ENCODE peak calls at places on chromosome 18, in four cellular contexts. G is stimulated activated naive CD4-positive, alpha-beta T cell; E is immature natural killer cell; K is anterior cingulate cortex. M is an unnamed sample.

GRCh38 chr18:670456-670996 is 13.1 kb downstream of the TYMS start:
- DNase-seq in G (no peak), E (no peak), K (no peak), M (no peak)

GRCh38 chr18:4360221-4360715 is 94.8 kb downstream of the DLGAP1 start:
- DNase-seq in G (no peak), E (no peak), K (no peak), M (no peak)

GRCh38 chr18:75276813-75277628 is 66.4 kb downstream of the TSHZ1 start:
- DNase-seq in G (no peak), E (no peak), K (no peak), M (no peak)

GRCh38 chr18:79617521-79618500 is 61.8 kb upstream of the CTDP1 start:
- DNase-seq in G (no peak), E (no peak), K (no peak), M (no peak)

GRCh38 chr18:68861365-68861764 is 63.5 kb downstream of the CCDC102B start:
- DNase-seq in G (no peak), E (no peak), K (no peak), M (no peak)

GRCh38 chr18:12321331-12321730 is 13.3 kb downstream of the TUBB6 start:
- DNase-seq in G (no peak), E (no peak), K (no peak), M (no peak)

GRCh38 chr18:76544511-76545350 is 49.7 kb upstream of the ZNF516 start:
- DNase-seq in G (no peak), E (no peak), K (no peak), M (no peak)

GRCh38 chr18:13885009-13885408 is 30.3 kb downstream of the MC2R start:
- DNase-seq in G (no peak), E (no peak), K (no peak), M (no peak)

GRCh38 chr18:8849696-8850095 is 144.3 kb downstream of the MTCL1 start:
- DNase-seq in G (no peak), E (no peak), K (no peak), M (no peak)

GRCh38 chr18:29840101-29840500 is 1202.4 kb downstream of the DSC3 start:
- DNase-seq in G (no peak), E (no peak), K (no peak), M (no peak)

GRCh38 chr18:74248189-74248975 is 43.4 kb downstream of the CYB5A start:
- DNase-seq in G (no peak), E (no peak), K (no peak), M (no peak)

GRCh38 chr18:76592981-76593381 is 97.9 kb upstream of the ZNF516 start:
- DNase-seq in G (no peak), E (no peak), K (no peak), M (peak)

GRCh38 chr18:79583426-79583825 is 96.2 kb upstream of the CTDP1 start:
- DNase-seq in G (no peak), E (no peak), K (no peak), M (no peak)

GRCh38 chr18:54440292-54440691 is 82.6 kb downstream of the C18orf54 start:
- DNase-seq in G (no peak), E (no peak), K (no peak), M (no peak)

GRCh38 chr18:3624818-3625716 is 175.1 kb downstream of the TGIF1 start:
- DNase-seq in G (peak), E (no peak), K (no peak), M (no peak)

GRCh38 chr18:75554644-75555043 is 127.1 kb upstream of the SMIM21 start:
- DNase-seq in G (no peak), E (no peak), K (no peak), M (no peak)

GRCh38 chr18:45295388-45295787 is 319.9 kb upstream of the SLC14A2 start:
- DNase-seq in G (no peak), E (no peak), K (no peak), M (no peak)

GRCh38 chr18:46362533-46362932 is 258.3 kb downstream of the HAUS1 start:
- DNase-seq in G (no peak), E (no peak), K (no peak), M (no peak)

GRCh38 chr18:46656326-46657114 is 500 bp downstream of the LOXHD1 start:
- DNase-seq in G (no peak), E (no peak), K (no peak), M (no peak)